ENCODE peak calls at places on chromosomes 13 and 19, in four cellular contexts. W is K562, H is HL-60, X is GM12878. Y is an unnamed sample.

GRCh38 chr13:93058301-93058700 is 168.3 kb upstream of the GPC6 start:
- DNase-seq in W (no peak), H (no peak), X (no peak), Y (no peak)

GRCh38 chr13:27960362-27961226 is 8.5 kb downstream of the CDX2 start:
- DNase-seq in W (peak; percentile 36), H (peak; percentile 78), X (no peak), Y (no peak)

GRCh38 chr19:17950310-17951150 is 16.4 kb upstream of the KCNN1 start:
- DNase-seq in W (peak; percentile 45), H (no peak), X (no peak), Y (no peak)

GRCh38 chr19:51821921-51822716 is 27.2 kb downstream of the FPR3 start:
- DNase-seq in W (no peak), H (peak; percentile 88), X (no peak), Y (no peak)

GRCh38 chr19:18865973-18866799 is 29.8 kb downstream of the CERS1 start:
- DNase-seq in W (peak; percentile 90), H (peak; percentile 48), X (no peak), Y (peak; percentile 97)

GRCh38 chr13:99657848-99658265 is 156.6 kb downstream of the TM9SF2 start:
- DNase-seq in W (no peak), H (no peak), X (no peak), Y (no peak)

GRCh38 chr19:2613507-2614295 is 88.8 kb downstream of the GNG7 start:
- DNase-seq in W (peak; percentile 69), H (no peak), X (no peak), Y (no peak)

GRCh38 chr13:46010148-46010547 is 42.4 kb downstream of the ZC3H13 start:
- DNase-seq in W (no peak), H (no peak), X (no peak), Y (no peak)

GRCh38 chr13:36981156-36981743 is 17.9 kb downstream of the ALG5 start:
- DNase-seq in W (peak; percentile 10), H (no peak), X (no peak), Y (no peak)

GRCh38 chr13:42377640-42378382 is 105.9 kb downstream of the AKAP11 start:
- DNase-seq in W (no peak), H (no peak), X (peak; percentile 100), Y (no peak)

GRCh38 chr19:28898279-28898678 is 314.7 kb downstream of the UQCRFS1 start:
- DNase-seq in W (no peak), H (no peak), X (no peak), Y (no peak)

GRCh38 chr19:17073869-17074627 is 1.2 kb downstream of the HAUS8 start:
- DNase-seq in W (peak; percentile 51), H (no peak), X (no peak), Y (no peak)

GRCh38 chr19:10677796-10678195 is 23.4 kb upstream of the QTRT1 start:
- DNase-seq in W (no peak), H (no peak), X (no peak), Y (no peak)

GRCh38 chr19:18674616-18675015 is 8.9 kb upstream of the CRTC1 start:
- DNase-seq in W (no peak), H (no peak), X (no peak), Y (no peak)

GRCh38 chr19:39870171-39870971 is 24.2 kb upstream of the FBL start:
- DNase-seq in W (peak; percentile 35), H (no peak), X (no peak), Y (no peak)

GRCh38 chr13:112169941-112170822 is 103.2 kb downstream of the SOX1 start:
- DNase-seq in W (no peak), H (no peak), X (no peak), Y (no peak)

GRCh38 chr19:48928164-48929005 is 5.1 kb upstream of the DHDH start:
- DNase-seq in W (no peak), H (no peak), X (no peak), Y (no peak)

GRCh38 chr19:49591731-49592485 is 926 bp downstream of the PRR12 start:
- DNase-seq in W (peak; percentile 70), H (peak; percentile 49), X (no peak), Y (no peak)

GRCh38 chr19:46861691-46862503 is 1.1 kb downstream of the ARHGAP35 start:
- DNase-seq in W (no peak), H (peak; percentile 28), X (no peak), Y (no peak)

GRCh38 chr13:109729031-109729870 is 57.1 kb downstream of the IRS2 start:
- DNase-seq in W (no peak), H (no peak), X (no peak), Y (no peak)

GRCh38 chr13:93080166-93080565 is 146.4 kb upstream of the GPC6 start:
- DNase-seq in W (no peak), H (no peak), X (no peak), Y (no peak)

GRCh38 chr19:56170261-56170660 is 5.5 kb upstream of the GALP start:
- DNase-seq in W (peak; percentile 44), H (no peak), X (no peak), Y (no peak)

GRCh38 chr19:48608798-48609263 is 2.3 kb downstream of the SPACA4 start:
- DNase-seq in W (peak; percentile 69), H (peak; percentile 73), X (no peak), Y (peak; percentile 75)

GRCh38 chr19:3656747-3657394 is 30.3 kb upstream of the CACTIN start:
- DNase-seq in W (no peak), H (no peak), X (no peak), Y (no peak)

GRCh38 chr13:64180756-64181155 is 2765.1 kb upstream of the PCDH20 start:
- DNase-seq in W (no peak), H (no peak), X (no peak), Y (no peak)

GRCh38 chr19:17834350-17835181 is 13.2 kb downstream of the JAK3 start:
- DNase-seq in W (peak; percentile 34), H (no peak), X (no peak), Y (no peak)

GRCh38 chr13:26253787-26254582 is at the start of gene CDK8:
- DNase-seq in W (peak; percentile 76), H (peak; percentile 93), X (peak; percentile 48), Y (peak; percentile 68)

GRCh38 chr13:25112856-25113255 is 16.9 kb downstream of the PABPC3 start:
- DNase-seq in W (no peak), H (no peak), X (no peak), Y (no peak)

GRCh38 chr19:49862411-49863253 is 4.7 kb downstream of the PNKP start:
- DNase-seq in W (peak; percentile 54), H (no peak), X (no peak), Y (no peak)

GRCh38 chr19:4738734-4739133 is 15.1 kb upstream of the DPP9 start:
- DNase-seq in W (no peak), H (no peak), X (no peak), Y (no peak)

GRCh38 chr19:48403606-48404005 is 10.1 kb downstream of the GRIN2D start:
- DNase-seq in W (peak; percentile 36), H (peak; percentile 79), X (no peak), Y (peak; percentile 74)

GRCh38 chr13:61410669-61411297 is 4.9 kb downstream of the PCDH20 start:
- DNase-seq in W (peak; percentile 9), H (no peak), X (no peak), Y (no peak)

GRCh38 chr13:41049480-41049879 is 11.8 kb upstream of the WBP4 start:
- DNase-seq in W (no peak), H (no peak), X (no peak), Y (no peak)

GRCh38 chr19:6425732-6426686 is 1.4 kb upstream of the KHSRP start:
- DNase-seq in W (no peak), H (peak; percentile 47), X (no peak), Y (no peak)

GRCh38 chr19:3184847-3185481 is 766 bp upstream of the NCLN start:
- DNase-seq in W (peak; percentile 57), H (no peak), X (no peak), Y (no peak)

GRCh38 chr13:113948034-113948742 is 25.7 kb downstream of the C13orf46 start:
- DNase-seq in W (no peak), H (peak; percentile 31), X (no peak), Y (no peak)
- TF ChIP-seq SPI1 in W (no peak), H (no peak), X (no peak), Y (no peak)

GRCh38 chr13:34941835-34942731 is at the start of gene NBEA:
- DNase-seq in W (peak; percentile 43), H (peak; percentile 75), X (peak; percentile 16), Y (peak; percentile 51)
- TF ChIP-seq SPI1 in W (no peak), H (no peak), X (no peak), Y (no peak)

GRCh38 chr13:102814025-102814607 is 15.2 kb downstream of the BIVM start:
- DNase-seq in W (no peak), H (no peak), X (no peak), Y (no peak)
- TF ChIP-seq SPI1 in W (no peak), H (no peak), X (no peak), Y (no peak)

GRCh38 chr19:1144741-1145140 is 29.3 kb downstream of the SBNO2 start:
- DNase-seq in W (no peak), H (no peak), X (no peak), Y (no peak)
- TF ChIP-seq SPI1 in W (no peak), H (no peak), X (no peak), Y (no peak)

Y was measured in GM12891.